ENCODE peak calls at places on chromosomes 5 and 9, in eight cellular contexts. One of them, this sample, is unnamed.

GRCh38 chr9:12878342-12878978 is 103.6 kb downstream of the LURAP1L start:
- DNase-seq in suprapubic skin: no peak
- DNase-seq in heart left ventricle: no peak
- DNase-seq in H1: no peak
- DNase-seq in transverse colon: no peak
- DNase-seq in endothelial cell of umbilical vein: peak; percentile 38
- DNase-seq in right lobe of liver: no peak
- DNase-seq in breast epithelium: no peak
- DNase-seq in this sample: no peak

GRCh38 chr9:133143639-133144141 is 20.0 kb downstream of the GBGT1 start:
- DNase-seq in endothelial cell of umbilical vein: no peak
- DNase-seq in right lobe of liver: no peak
- DNase-seq in heart left ventricle: peak; percentile 56
- DNase-seq in H1: no peak
- DNase-seq in breast epithelium: no peak
- DNase-seq in suprapubic skin: no peak
- DNase-seq in transverse colon: no peak
- DNase-seq in this sample: no peak

GRCh38 chr5:24368121-24368520 is 276.7 kb downstream of the CDH10 start:
- DNase-seq in right lobe of liver: no peak
- DNase-seq in endothelial cell of umbilical vein: no peak
- DNase-seq in transverse colon: no peak
- DNase-seq in breast epithelium: no peak
- DNase-seq in H1: no peak
- DNase-seq in heart left ventricle: no peak
- DNase-seq in suprapubic skin: no peak
- DNase-seq in this sample: no peak

GRCh38 chr5:168603776-168604175 is 24.6 kb upstream of the PANK3 start:
- DNase-seq in heart left ventricle: no peak
- DNase-seq in breast epithelium: no peak
- DNase-seq in endothelial cell of umbilical vein: no peak
- DNase-seq in H1: no peak
- DNase-seq in suprapubic skin: no peak
- DNase-seq in transverse colon: no peak
- DNase-seq in right lobe of liver: no peak
- DNase-seq in this sample: no peak

GRCh38 chr9:137174722-137175293 is 3.0 kb upstream of the TMEM210 start:
- DNase-seq in suprapubic skin: no peak
- DNase-seq in right lobe of liver: no peak
- DNase-seq in H1: peak; percentile 67
- DNase-seq in heart left ventricle: no peak
- DNase-seq in breast epithelium: no peak
- DNase-seq in endothelial cell of umbilical vein: no peak
- DNase-seq in transverse colon: no peak
- DNase-seq in this sample: no peak

GRCh38 chr5:56075361-56075760 is 80.6 kb upstream of the IL6ST start:
- DNase-seq in heart left ventricle: no peak
- DNase-seq in endothelial cell of umbilical vein: peak; percentile 66
- DNase-seq in transverse colon: peak; percentile 21
- DNase-seq in suprapubic skin: peak; percentile 84
- DNase-seq in right lobe of liver: no peak
- DNase-seq in H1: no peak
- DNase-seq in breast epithelium: peak; percentile 23
- DNase-seq in this sample: no peak

GRCh38 chr5:112312295-112312694 is 106.8 kb downstream of the EPB41L4A start:
- DNase-seq in breast epithelium: no peak
- DNase-seq in right lobe of liver: no peak
- DNase-seq in transverse colon: peak; percentile 16
- DNase-seq in heart left ventricle: no peak
- DNase-seq in endothelial cell of umbilical vein: no peak
- DNase-seq in H1: no peak
- DNase-seq in suprapubic skin: no peak
- DNase-seq in this sample: no peak

GRCh38 chr9:14096182-14096922 is 217.6 kb downstream of the NFIB start:
- DNase-seq in endothelial cell of umbilical vein: peak; percentile 97
- DNase-seq in heart left ventricle: no peak
- DNase-seq in H1: no peak
- DNase-seq in right lobe of liver: no peak
- DNase-seq in transverse colon: no peak
- DNase-seq in suprapubic skin: no peak
- DNase-seq in breast epithelium: no peak
- DNase-seq in this sample: peak; percentile 24

GRCh38 chr9:69147041-69147834 is 26.8 kb upstream of the TJP2 start:
- DNase-seq in transverse colon: no peak
- DNase-seq in endothelial cell of umbilical vein: peak; percentile 1
- DNase-seq in H1: peak; percentile 39
- DNase-seq in heart left ventricle: no peak
- DNase-seq in right lobe of liver: no peak
- DNase-seq in suprapubic skin: no peak
- DNase-seq in breast epithelium: no peak
- DNase-seq in this sample: no peak

GRCh38 chr9:4324513-4324912 is 24.6 kb upstream of the GLIS3 start:
- DNase-seq in H1: no peak
- DNase-seq in suprapubic skin: no peak
- DNase-seq in transverse colon: no peak
- DNase-seq in endothelial cell of umbilical vein: peak; percentile 95
- DNase-seq in right lobe of liver: no peak
- DNase-seq in breast epithelium: no peak
- DNase-seq in heart left ventricle: no peak
- DNase-seq in this sample: no peak

GRCh38 chr5:122200456-122200855 is 71.1 kb downstream of the ZNF474 start:
- DNase-seq in suprapubic skin: no peak
- DNase-seq in breast epithelium: no peak
- DNase-seq in endothelial cell of umbilical vein: no peak
- DNase-seq in right lobe of liver: no peak
- DNase-seq in heart left ventricle: no peak
- DNase-seq in transverse colon: no peak
- DNase-seq in H1: no peak
- DNase-seq in this sample: no peak

GRCh38 chr5:168307022-168307421 is 15.6 kb downstream of the WWC1 start:
- DNase-seq in right lobe of liver: no peak
- DNase-seq in H1: no peak
- DNase-seq in heart left ventricle: no peak
- DNase-seq in suprapubic skin: no peak
- DNase-seq in endothelial cell of umbilical vein: no peak
- DNase-seq in breast epithelium: no peak
- DNase-seq in transverse colon: no peak
- DNase-seq in this sample: no peak

GRCh38 chr5:92519717-92520632 is 1061.0 kb downstream of the NR2F1-AS1 start:
- DNase-seq in endothelial cell of umbilical vein: no peak
- DNase-seq in suprapubic skin: no peak
- DNase-seq in breast epithelium: no peak
- DNase-seq in heart left ventricle: no peak
- DNase-seq in right lobe of liver: no peak
- DNase-seq in H1: no peak
- DNase-seq in transverse colon: no peak
- DNase-seq in this sample: no peak

GRCh38 chr5:56447232-56447631 is 214.1 kb upstream of the ANKRD55 start:
- DNase-seq in right lobe of liver: no peak
- DNase-seq in transverse colon: peak; percentile 12
- DNase-seq in breast epithelium: no peak
- DNase-seq in heart left ventricle: no peak
- DNase-seq in endothelial cell of umbilical vein: no peak
- DNase-seq in H1: no peak
- DNase-seq in suprapubic skin: no peak
- DNase-seq in this sample: no peak

GRCh38 chr9:129812385-129812784 is 9.4 kb downstream of the TOR1B start:
- DNase-seq in endothelial cell of umbilical vein: no peak
- DNase-seq in transverse colon: peak; percentile 57
- DNase-seq in right lobe of liver: no peak
- DNase-seq in breast epithelium: no peak
- DNase-seq in heart left ventricle: peak; percentile 12
- DNase-seq in suprapubic skin: no peak
- DNase-seq in H1: no peak
- DNase-seq in this sample: no peak

GRCh38 chr5:74166064-74166463 is 474.5 kb downstream of the ENC1 start:
- DNase-seq in suprapubic skin: no peak
- DNase-seq in heart left ventricle: no peak
- DNase-seq in endothelial cell of umbilical vein: peak; percentile 88
- DNase-seq in H1: no peak
- DNase-seq in transverse colon: no peak
- DNase-seq in right lobe of liver: no peak
- DNase-seq in breast epithelium: no peak
- DNase-seq in this sample: no peak

GRCh38 chr5:157473383-157474370 is 13.7 kb downstream of the NIPAL4 start:
- DNase-seq in heart left ventricle: no peak
- DNase-seq in suprapubic skin: no peak
- DNase-seq in H1: no peak
- DNase-seq in right lobe of liver: no peak
- DNase-seq in transverse colon: no peak
- DNase-seq in breast epithelium: no peak
- DNase-seq in endothelial cell of umbilical vein: no peak
- DNase-seq in this sample: no peak

GRCh38 chr5:170809551-170809950 is 26.0 kb downstream of the GABRP start:
- DNase-seq in H1: no peak
- DNase-seq in breast epithelium: no peak
- DNase-seq in transverse colon: peak; percentile 8
- DNase-seq in endothelial cell of umbilical vein: peak; percentile 48
- DNase-seq in heart left ventricle: no peak
- DNase-seq in suprapubic skin: no peak
- DNase-seq in right lobe of liver: no peak
- DNase-seq in this sample: no peak

GRCh38 chr9:108022246-108022935 is 532.8 kb upstream of the KLF4 start:
- DNase-seq in right lobe of liver: no peak
- DNase-seq in endothelial cell of umbilical vein: no peak
- DNase-seq in heart left ventricle: no peak
- DNase-seq in H1: no peak
- DNase-seq in suprapubic skin: no peak
- DNase-seq in breast epithelium: no peak
- DNase-seq in transverse colon: no peak
- DNase-seq in this sample: no peak

GRCh38 chr9:19124430-19124793 is 2.9 kb downstream of the PLIN2 start:
- DNase-seq in transverse colon: no peak
- DNase-seq in breast epithelium: no peak
- DNase-seq in H1: no peak
- DNase-seq in suprapubic skin: no peak
- DNase-seq in right lobe of liver: no peak
- DNase-seq in endothelial cell of umbilical vein: no peak
- DNase-seq in heart left ventricle: no peak
- DNase-seq in this sample: no peak

GRCh38 chr9:19120846-19121245 is 6.4 kb downstream of the PLIN2 start:
- DNase-seq in heart left ventricle: no peak
- DNase-seq in suprapubic skin: peak; percentile 8
- DNase-seq in transverse colon: no peak
- DNase-seq in breast epithelium: no peak
- DNase-seq in H1: no peak
- DNase-seq in endothelial cell of umbilical vein: no peak
- DNase-seq in right lobe of liver: no peak
- DNase-seq in this sample: no peak

GRCh38 chr9:19119801-19120440 is 7.4 kb downstream of the PLIN2 start:
- DNase-seq in heart left ventricle: no peak
- DNase-seq in suprapubic skin: peak; percentile 2
- DNase-seq in right lobe of liver: no peak
- DNase-seq in H1: no peak
- DNase-seq in transverse colon: no peak
- DNase-seq in endothelial cell of umbilical vein: no peak
- DNase-seq in breast epithelium: no peak
- DNase-seq in this sample: no peak

GRCh38 chr9:19119241-19119640 is 8.1 kb downstream of the PLIN2 start:
- DNase-seq in breast epithelium: no peak
- DNase-seq in heart left ventricle: no peak
- DNase-seq in right lobe of liver: no peak
- DNase-seq in endothelial cell of umbilical vein: peak; percentile 69
- DNase-seq in suprapubic skin: peak; percentile 7
- DNase-seq in H1: no peak
- DNase-seq in transverse colon: no peak
- DNase-seq in this sample: no peak

GRCh38 chr9:19122490-19123042 is 4.7 kb downstream of the PLIN2 start:
- DNase-seq in suprapubic skin: peak; percentile 28
- DNase-seq in H1: no peak
- DNase-seq in right lobe of liver: no peak
- DNase-seq in transverse colon: no peak
- DNase-seq in heart left ventricle: no peak
- DNase-seq in breast epithelium: no peak
- DNase-seq in endothelial cell of umbilical vein: no peak
- DNase-seq in this sample: no peak
- TF ChIP-seq CTCF in suprapubic skin: no peak
- TF ChIP-seq CTCF in H1: no peak
- TF ChIP-seq CTCF in right lobe of liver: peak; percentile 25
- TF ChIP-seq CTCF in transverse colon: no peak
- TF ChIP-seq CTCF in heart left ventricle: no peak
- TF ChIP-seq CTCF in breast epithelium: no peak
- TF ChIP-seq CTCF in endothelial cell of umbilical vein: no peak
- TF ChIP-seq CTCF in this sample: no peak

DNA sequence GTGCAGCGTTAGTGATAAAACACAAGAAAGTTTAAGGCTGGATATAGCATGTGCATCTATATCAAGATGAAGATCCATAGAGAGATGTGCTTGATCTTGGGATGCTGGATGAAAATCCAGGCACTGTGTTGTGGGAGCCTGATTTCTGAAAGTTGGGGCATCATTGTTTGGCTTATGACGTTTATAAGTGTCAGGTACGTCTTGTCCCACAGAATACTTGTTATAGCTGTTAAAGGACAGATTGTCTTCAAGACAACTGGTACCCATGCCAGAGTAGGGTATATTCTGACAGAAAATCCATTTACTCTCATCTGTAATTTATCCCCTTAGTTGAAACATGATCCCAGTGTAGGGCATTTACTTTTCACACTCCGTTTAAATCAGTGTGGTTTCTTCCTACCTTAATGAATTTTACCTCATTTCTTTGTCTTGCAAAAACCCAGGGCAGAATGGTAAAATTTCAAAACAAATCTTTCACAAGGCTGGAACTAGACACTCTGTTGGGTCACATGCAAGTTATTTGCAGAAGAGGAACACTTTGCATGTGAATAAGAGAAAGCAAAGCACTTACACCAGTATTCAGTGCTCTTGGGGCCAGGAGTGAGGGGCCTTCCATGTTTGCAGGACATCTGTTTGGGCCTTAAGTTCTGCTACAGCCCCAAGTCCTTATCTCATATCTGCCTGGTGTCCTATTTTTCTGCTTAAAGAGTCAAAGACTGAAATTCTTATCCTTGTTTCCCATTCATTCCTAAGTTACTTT is 73.3 kb downstream of the GHR start:
- DNase-seq in heart left ventricle: no peak
- DNase-seq in transverse colon: no peak
- DNase-seq in endothelial cell of umbilical vein: no peak
- DNase-seq in right lobe of liver: no peak
- DNase-seq in breast epithelium: no peak
- DNase-seq in suprapubic skin: no peak
- DNase-seq in H1: no peak
- DNase-seq in this sample: no peak
- TF ChIP-seq POLR2A in heart left ventricle: no peak
- TF ChIP-seq POLR2A in transverse colon: no peak
- TF ChIP-seq POLR2A in endothelial cell of umbilical vein: no peak
- TF ChIP-seq POLR2A in right lobe of liver: no peak
- TF ChIP-seq POLR2A in breast epithelium: no peak
- TF ChIP-seq POLR2A in suprapubic skin: no peak
- TF ChIP-seq POLR2A in H1: no peak
- TF ChIP-seq POLR2A in this sample: no peak

GRCh38 chr5:136018814-136019777 is 9.7 kb upstream of the TGFBI start:
- DNase-seq in suprapubic skin: no peak
- DNase-seq in H1: no peak
- DNase-seq in transverse colon: peak; percentile 33
- DNase-seq in breast epithelium: peak; percentile 33
- DNase-seq in right lobe of liver: peak; percentile 62
- DNase-seq in heart left ventricle: no peak
- DNase-seq in endothelial cell of umbilical vein: no peak
- DNase-seq in this sample: peak; percentile 57
- TF ChIP-seq CTCF in suprapubic skin: no peak
- TF ChIP-seq CTCF in H1: no peak
- TF ChIP-seq CTCF in transverse colon: no peak
- TF ChIP-seq CTCF in breast epithelium: no peak
- TF ChIP-seq CTCF in right lobe of liver: peak; percentile 27
- TF ChIP-seq CTCF in heart left ventricle: no peak
- TF ChIP-seq CTCF in endothelial cell of umbilical vein: no peak
- TF ChIP-seq CTCF in this sample: no peak

GRCh38 chr5:80134879-80135278 is 99.7 kb downstream of the THBS4 start:
- DNase-seq in H1: no peak
- DNase-seq in transverse colon: no peak
- DNase-seq in heart left ventricle: no peak
- DNase-seq in endothelial cell of umbilical vein: peak; percentile 32
- DNase-seq in suprapubic skin: no peak
- DNase-seq in breast epithelium: no peak
- DNase-seq in right lobe of liver: no peak
- DNase-seq in this sample: no peak
- TF ChIP-seq POLR2A in H1: no peak
- TF ChIP-seq POLR2A in transverse colon: no peak
- TF ChIP-seq POLR2A in heart left ventricle: no peak
- TF ChIP-seq POLR2A in endothelial cell of umbilical vein: no peak
- TF ChIP-seq POLR2A in suprapubic skin: no peak
- TF ChIP-seq POLR2A in breast epithelium: no peak
- TF ChIP-seq POLR2A in right lobe of liver: no peak
- TF ChIP-seq POLR2A in this sample: no peak